ENCODE peak calls at places on chromosomes 4 and X, in nine cellular contexts. E, Q, V, L, B, T, C, Z and W are unnamed samples.

GRCh38 chrX:155071694-155072215 is 447 bp downstream of the BRCC3 start:
- DNase-seq in E (no peak), Q (no peak), V (peak), L (no peak), B (no peak), T (no peak), C (no peak), Z (no peak), W (no peak)

GRCh38 chr4:156128616-156129015 is 174.9 kb upstream of the CTSO start:
- DNase-seq in E (no peak), Q (no peak), V (no peak), L (no peak), B (no peak), T (no peak), C (no peak), Z (no peak), W (no peak)

GRCh38 chr4:122764808-122765189 is 32.3 kb downstream of the BBS12 start:
- DNase-seq in E (no peak), Q (no peak), V (no peak), L (no peak), B (peak), T (peak), C (no peak), Z (peak), W (no peak)

GRCh38 chr4:78656968-78657445 is 105.4 kb downstream of the ANXA3 start:
- DNase-seq in E (no peak), Q (no peak), V (no peak), L (no peak), B (no peak), T (no peak), C (no peak), Z (no peak), W (no peak)

GRCh38 chrX:139448996-139449395 is 81.5 kb upstream of the F9 start:
- DNase-seq in E (no peak), Q (no peak), V (no peak), L (no peak), B (no peak), T (peak), C (no peak), Z (no peak), W (no peak)

GRCh38 chr4:95732061-95732460 is 107.8 kb upstream of the PDHA2 start:
- DNase-seq in E (no peak), Q (no peak), V (no peak), L (no peak), B (no peak), T (no peak), C (no peak), Z (no peak), W (no peak)

GRCh38 chrX:107827852-107828251 is 2.2 kb downstream of the MID2 start:
- DNase-seq in E (no peak), Q (no peak), V (no peak), L (no peak), B (no peak), T (no peak), C (no peak), Z (no peak), W (no peak)

GRCh38 chrX:72479324-72480274 is 93.0 kb downstream of the HDAC8 start:
- DNase-seq in E (no peak), Q (no peak), V (no peak), L (no peak), B (no peak), T (no peak), C (no peak), Z (no peak), W (no peak)

GRCh38 chrX:70313503-70313902 is 23.6 kb downstream of the KIF4A start:
- DNase-seq in E (no peak), Q (no peak), V (no peak), L (no peak), B (no peak), T (no peak), C (no peak), Z (peak), W (no peak)

GRCh38 chr4:43113196-43113595 is 220.7 kb downstream of the GRXCR1 start:
- DNase-seq in E (no peak), Q (no peak), V (no peak), L (no peak), B (no peak), T (no peak), C (no peak), Z (no peak), W (no peak)